ENCODE peak calls at places on chromosomes 13 and 19, in eight cellular contexts. One of them, this sample, is unnamed.

GRCh38 chr13:90416938-90417337 is 930.5 kb upstream of the MIR17HG start:
- DNase-seq in GM12891: no peak
- DNase-seq in HL-60: no peak
- DNase-seq in HepG2: no peak
- DNase-seq in GM23338: no peak
- DNase-seq in SK-N-MC: no peak
- DNase-seq in breast epithelium: no peak
- DNase-seq in sigmoid colon: no peak
- DNase-seq in this sample: no peak

GRCh38 chr13:52738719-52739467 is 727 bp downstream of the CNMD start:
- DNase-seq in HL-60: no peak
- DNase-seq in HepG2: no peak
- DNase-seq in SK-N-MC: no peak
- DNase-seq in GM12891: peak
- DNase-seq in breast epithelium: no peak
- DNase-seq in sigmoid colon: no peak
- DNase-seq in GM23338: peak
- DNase-seq in this sample: no peak

GRCh38 chr19:50780753-50781480 is 9.3 kb upstream of the ACP4 start:
- DNase-seq in GM23338: no peak
- DNase-seq in HL-60: no peak
- DNase-seq in breast epithelium: no peak
- DNase-seq in sigmoid colon: no peak
- DNase-seq in HepG2: no peak
- DNase-seq in SK-N-MC: no peak
- DNase-seq in GM12891: no peak
- DNase-seq in this sample: no peak

GRCh38 chr13:61608138-61608537 is 192.5 kb upstream of the PCDH20 start:
- DNase-seq in SK-N-MC: no peak
- DNase-seq in GM12891: no peak
- DNase-seq in HL-60: no peak
- DNase-seq in GM23338: peak
- DNase-seq in breast epithelium: no peak
- DNase-seq in HepG2: no peak
- DNase-seq in sigmoid colon: no peak
- DNase-seq in this sample: no peak

GRCh38 chr19:30695171-30695875 is 323.1 kb downstream of the ZNF536 start:
- DNase-seq in HL-60: no peak
- DNase-seq in HepG2: no peak
- DNase-seq in GM12891: no peak
- DNase-seq in GM23338: peak
- DNase-seq in SK-N-MC: no peak
- DNase-seq in sigmoid colon: peak
- DNase-seq in breast epithelium: no peak
- DNase-seq in this sample: no peak

GRCh38 chr13:41523396-41523795 is 66.0 kb downstream of the RGCC start:
- DNase-seq in HL-60: no peak
- DNase-seq in breast epithelium: no peak
- DNase-seq in HepG2: no peak
- DNase-seq in GM23338: no peak
- DNase-seq in SK-N-MC: no peak
- DNase-seq in GM12891: no peak
- DNase-seq in sigmoid colon: no peak
- DNase-seq in this sample: no peak

GRCh38 chr19:49272204-49272603 is 52.8 kb downstream of the SLC6A16 start:
- DNase-seq in sigmoid colon: no peak
- DNase-seq in HL-60: no peak
- DNase-seq in GM12891: no peak
- DNase-seq in breast epithelium: no peak
- DNase-seq in HepG2: no peak
- DNase-seq in GM23338: no peak
- DNase-seq in SK-N-MC: no peak
- DNase-seq in this sample: no peak

GRCh38 chr13:105848494-105848893 is 687.0 kb downstream of the EFNB2 start:
- DNase-seq in GM12891: no peak
- DNase-seq in HepG2: no peak
- DNase-seq in sigmoid colon: no peak
- DNase-seq in HL-60: no peak
- DNase-seq in breast epithelium: no peak
- DNase-seq in GM23338: no peak
- DNase-seq in SK-N-MC: no peak
- DNase-seq in this sample: peak

GRCh38 chr13:99345345-99345744 is 38.1 kb upstream of the GPR183 start:
- DNase-seq in sigmoid colon: no peak
- DNase-seq in GM23338: no peak
- DNase-seq in breast epithelium: no peak
- DNase-seq in HL-60: no peak
- DNase-seq in SK-N-MC: no peak
- DNase-seq in HepG2: no peak
- DNase-seq in GM12891: no peak
- DNase-seq in this sample: no peak

GRCh38 chr19:34314437-34315313 is 50.3 kb upstream of the GPI start:
- DNase-seq in SK-N-MC: no peak
- DNase-seq in HL-60: no peak
- DNase-seq in HepG2: no peak
- DNase-seq in breast epithelium: no peak
- DNase-seq in sigmoid colon: no peak
- DNase-seq in GM23338: no peak
- DNase-seq in GM12891: no peak
- DNase-seq in this sample: no peak

GRCh38 chr13:32056316-32056715 is 24.7 kb downstream of the FRY start:
- DNase-seq in HL-60: no peak
- DNase-seq in SK-N-MC: no peak
- DNase-seq in GM23338: no peak
- DNase-seq in GM12891: no peak
- DNase-seq in breast epithelium: no peak
- DNase-seq in sigmoid colon: no peak
- DNase-seq in HepG2: no peak
- DNase-seq in this sample: no peak

GRCh38 chr13:20525601-20526544 is at the start of gene CRYL1:
- DNase-seq in HL-60: peak
- DNase-seq in HepG2: peak
- DNase-seq in sigmoid colon: peak
- DNase-seq in GM12891: peak
- DNase-seq in GM23338: peak
- DNase-seq in breast epithelium: peak
- DNase-seq in SK-N-MC: no peak
- DNase-seq in this sample: peak

GRCh38 chr13:111212517-111212873 is 97.4 kb downstream of the ARHGEF7 start:
- DNase-seq in GM12891: no peak
- DNase-seq in SK-N-MC: no peak
- DNase-seq in HL-60: no peak
- DNase-seq in HepG2: no peak
- DNase-seq in sigmoid colon: no peak
- DNase-seq in breast epithelium: no peak
- DNase-seq in GM23338: no peak
- DNase-seq in this sample: no peak

GRCh38 chr19:13827656-13828055 is 32.4 kb downstream of the ZSWIM4 start:
- DNase-seq in HepG2: no peak
- DNase-seq in SK-N-MC: no peak
- DNase-seq in GM12891: no peak
- DNase-seq in sigmoid colon: no peak
- DNase-seq in breast epithelium: no peak
- DNase-seq in GM23338: no peak
- DNase-seq in HL-60: no peak
- DNase-seq in this sample: no peak

GRCh38 chr19:30570194-30570593 is 198.0 kb downstream of the ZNF536 start:
- DNase-seq in GM12891: no peak
- DNase-seq in HepG2: no peak
- DNase-seq in sigmoid colon: no peak
- DNase-seq in GM23338: no peak
- DNase-seq in breast epithelium: no peak
- DNase-seq in SK-N-MC: no peak
- DNase-seq in HL-60: no peak
- DNase-seq in this sample: no peak

GRCh38 chr19:39737351-39737750 is 478 bp downstream of the CLC start:
- DNase-seq in GM23338: no peak
- DNase-seq in HepG2: no peak
- DNase-seq in breast epithelium: no peak
- DNase-seq in SK-N-MC: no peak
- DNase-seq in sigmoid colon: no peak
- DNase-seq in GM12891: no peak
- DNase-seq in HL-60: no peak
- DNase-seq in this sample: no peak

GRCh38 chr19:41895745-41896580 is 13.0 kb downstream of the ARHGEF1 start:
- DNase-seq in GM12891: no peak
- DNase-seq in HepG2: no peak
- DNase-seq in HL-60: no peak
- DNase-seq in breast epithelium: no peak
- DNase-seq in GM23338: peak
- DNase-seq in SK-N-MC: no peak
- DNase-seq in sigmoid colon: no peak
- DNase-seq in this sample: no peak

GRCh38 chr13:18965347-18965855 is 216.2 kb downstream of the TUBA3C start:
- DNase-seq in HL-60: no peak
- DNase-seq in breast epithelium: no peak
- DNase-seq in sigmoid colon: no peak
- DNase-seq in SK-N-MC: no peak
- DNase-seq in HepG2: no peak
- DNase-seq in GM12891: no peak
- DNase-seq in GM23338: no peak
- DNase-seq in this sample: no peak

GRCh38 chr13:27054760-27055159 is 116.9 kb downstream of the USP12 start:
- DNase-seq in HL-60: no peak
- DNase-seq in GM12891: no peak
- DNase-seq in breast epithelium: no peak
- DNase-seq in GM23338: no peak
- DNase-seq in HepG2: no peak
- DNase-seq in sigmoid colon: no peak
- DNase-seq in SK-N-MC: no peak
- DNase-seq in this sample: no peak

DNA sequence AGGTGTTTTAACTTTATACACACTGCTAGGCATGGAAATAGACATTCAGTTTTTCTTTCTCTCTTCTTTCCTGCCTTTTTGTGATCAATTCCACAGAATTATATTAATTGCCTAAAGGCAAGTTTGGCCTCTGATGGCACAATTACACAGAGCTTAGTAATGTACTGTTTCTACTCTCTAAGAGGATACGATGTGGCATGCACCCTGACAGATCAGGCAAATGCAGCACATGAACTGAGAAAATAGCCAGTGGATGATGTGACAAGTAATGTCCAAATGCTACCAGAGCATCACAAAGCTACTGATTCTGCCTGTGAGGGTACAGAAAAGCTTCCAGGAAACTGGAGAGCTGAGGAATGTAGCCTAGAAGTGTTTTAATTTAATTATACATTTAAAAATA is 233.8 kb upstream of the PRR20A start:
- DNase-seq in sigmoid colon: no peak
- DNase-seq in GM23338: no peak
- DNase-seq in breast epithelium: no peak
- DNase-seq in SK-N-MC: no peak
- DNase-seq in GM12891: no peak
- DNase-seq in HL-60: no peak
- DNase-seq in HepG2: no peak
- DNase-seq in this sample: no peak
- TF ChIP-seq POLR2AphosphoS5 in sigmoid colon: no peak
- TF ChIP-seq POLR2AphosphoS5 in GM23338: no peak
- TF ChIP-seq POLR2AphosphoS5 in breast epithelium: no peak
- TF ChIP-seq POLR2AphosphoS5 in SK-N-MC: no peak
- TF ChIP-seq POLR2AphosphoS5 in GM12891: no peak
- TF ChIP-seq POLR2AphosphoS5 in HL-60: no peak
- TF ChIP-seq POLR2AphosphoS5 in HepG2: no peak
- TF ChIP-seq POLR2AphosphoS5 in this sample: no peak

DNA sequence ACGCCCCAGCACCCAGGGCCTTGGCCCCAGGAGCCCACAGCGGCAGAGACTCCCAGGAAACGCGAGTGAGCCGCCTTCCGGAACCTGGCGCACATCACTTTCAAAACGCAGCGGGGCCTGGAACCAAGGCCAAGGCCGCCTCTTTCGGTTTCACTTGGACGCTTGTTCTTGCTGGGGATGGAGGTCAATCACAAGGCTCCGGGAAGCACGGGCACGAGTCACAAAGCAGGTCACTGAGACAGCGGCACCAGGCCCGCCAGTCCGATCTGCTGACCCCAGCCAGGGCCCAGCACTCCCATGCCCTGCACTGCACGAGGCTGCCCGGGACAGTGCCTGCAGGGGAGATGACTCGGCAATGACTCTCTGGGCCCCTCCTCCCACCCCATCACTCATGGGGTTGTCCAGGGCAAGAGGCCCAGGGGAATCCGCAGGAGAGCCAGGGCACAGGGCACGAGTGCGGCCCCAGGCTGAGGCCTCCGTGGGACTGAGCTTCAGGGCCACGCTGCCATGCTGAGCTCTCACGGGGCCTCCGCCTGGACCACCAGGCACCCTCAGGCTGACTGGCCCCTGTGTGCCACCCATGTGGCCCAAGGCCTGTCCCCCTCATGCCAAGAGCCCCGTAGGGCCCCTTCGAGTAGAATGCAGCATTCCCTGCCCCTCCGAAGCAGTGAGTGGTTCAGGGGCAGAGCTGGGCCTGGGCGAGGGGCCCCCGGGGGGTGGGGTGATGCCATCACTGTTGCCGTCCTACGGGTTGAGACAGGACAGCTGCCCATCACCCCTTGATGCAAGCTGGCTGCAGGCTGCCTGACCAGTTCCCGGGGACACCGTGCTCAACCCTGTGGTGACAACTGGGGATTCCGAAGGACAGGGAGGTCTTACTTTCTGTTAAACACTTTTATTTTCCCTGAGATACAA is 4.9 kb downstream of the SBNO2 start:
- DNase-seq in sigmoid colon: peak
- DNase-seq in breast epithelium: no peak
- DNase-seq in GM12891: no peak
- DNase-seq in SK-N-MC: no peak
- DNase-seq in HL-60: no peak
- DNase-seq in HepG2: peak
- DNase-seq in GM23338: no peak
- DNase-seq in this sample: peak
- TF ChIP-seq POLR2AphosphoS5 in sigmoid colon: peak
- TF ChIP-seq POLR2AphosphoS5 in breast epithelium: no peak
- TF ChIP-seq POLR2AphosphoS5 in GM12891: no peak
- TF ChIP-seq POLR2AphosphoS5 in SK-N-MC: no peak
- TF ChIP-seq POLR2AphosphoS5 in HL-60: no peak
- TF ChIP-seq POLR2AphosphoS5 in HepG2: no peak
- TF ChIP-seq POLR2AphosphoS5 in GM23338: no peak
- TF ChIP-seq POLR2AphosphoS5 in this sample: peak

GRCh38 chr19:11505032-11505503 is 571 bp downstream of the ZNF653 start:
- DNase-seq in GM23338: peak
- DNase-seq in breast epithelium: peak
- DNase-seq in HL-60: peak
- DNase-seq in GM12891: peak
- DNase-seq in HepG2: peak
- DNase-seq in sigmoid colon: peak
- DNase-seq in SK-N-MC: peak
- DNase-seq in this sample: peak
- TF ChIP-seq POLR2AphosphoS5 in GM23338: no peak
- TF ChIP-seq POLR2AphosphoS5 in breast epithelium: no peak
- TF ChIP-seq POLR2AphosphoS5 in HL-60: no peak
- TF ChIP-seq POLR2AphosphoS5 in GM12891: no peak
- TF ChIP-seq POLR2AphosphoS5 in HepG2: no peak
- TF ChIP-seq POLR2AphosphoS5 in sigmoid colon: peak
- TF ChIP-seq POLR2AphosphoS5 in SK-N-MC: no peak
- TF ChIP-seq POLR2AphosphoS5 in this sample: peak

DNA sequence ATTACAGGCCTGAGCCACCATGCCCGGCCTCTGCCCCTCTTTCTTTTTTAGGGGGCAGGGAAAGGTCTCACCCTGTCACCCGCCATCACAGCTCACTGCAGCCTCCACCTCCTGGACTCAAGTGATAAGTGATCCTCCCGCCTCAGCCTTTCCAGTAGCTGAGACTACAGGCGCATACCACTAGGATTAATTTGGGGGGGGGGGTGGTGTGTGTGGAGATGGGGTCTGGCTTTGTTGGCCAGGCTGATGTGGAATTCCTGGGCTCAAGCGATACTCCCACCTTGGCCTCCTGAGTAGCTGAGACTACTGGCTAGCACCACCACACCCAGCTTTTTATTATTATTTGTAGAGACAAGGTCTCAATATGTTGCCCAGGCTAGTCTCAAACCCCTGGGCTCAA is 4.2 kb downstream of the APOE start:
- DNase-seq in HL-60: no peak
- DNase-seq in SK-N-MC: no peak
- DNase-seq in HepG2: no peak
- DNase-seq in GM12891: no peak
- DNase-seq in sigmoid colon: no peak
- DNase-seq in breast epithelium: no peak
- DNase-seq in GM23338: no peak
- DNase-seq in this sample: no peak
- TF ChIP-seq POLR2AphosphoS5 in HL-60: no peak
- TF ChIP-seq POLR2AphosphoS5 in SK-N-MC: no peak
- TF ChIP-seq POLR2AphosphoS5 in HepG2: peak
- TF ChIP-seq POLR2AphosphoS5 in GM12891: no peak
- TF ChIP-seq POLR2AphosphoS5 in sigmoid colon: no peak
- TF ChIP-seq POLR2AphosphoS5 in breast epithelium: no peak
- TF ChIP-seq POLR2AphosphoS5 in GM23338: no peak
- TF ChIP-seq POLR2AphosphoS5 in this sample: no peak

This sample was measured in prostate gland.